ENCODE peak calls at places on chromosomes 11 and 22, in seven cellular contexts. I is SK-N-DZ; G is anterior cingulate cortex; L is pulmonary artery endothelial cell; B is sigmoid colon; T is SJCRH30; V is activated CD4-positive, alpha-beta T cell treated with anti-CD3 and anti-CD28 coated beads, Interleukin-2, amount 50 U/mL, for 4 hours. Q is an unnamed sample.

GRCh38 chr22:19331474-19331873 is 40.0 kb upstream of the CLTCL1 start:
- DNase-seq in G (no peak), V (no peak), T (no peak), L (no peak), I (no peak), B (no peak), Q (no peak)

GRCh38 chr11:105181100-105181499 is 41.5 kb upstream of the CARD18 start:
- DNase-seq in B (no peak), T (no peak), V (no peak), G (no peak), L (peak), I (no peak), Q (no peak)

GRCh38 chr11:116073854-116074837 is 569.9 kb upstream of the CADM1 start:
- DNase-seq in V (no peak), B (no peak), G (peak), L (no peak), I (peak), T (no peak), Q (peak)

GRCh38 chr11:70627219-70627618 is 228.9 kb downstream of the CTTN start:
- DNase-seq in T (no peak), I (no peak), L (no peak), V (no peak), B (no peak), G (no peak), Q (no peak)

GRCh38 chr11:132784441-132784840 is 747.9 kb downstream of the OPCML start:
- DNase-seq in G (no peak), T (no peak), V (no peak), B (no peak), I (no peak), L (no peak), Q (no peak)

GRCh38 chr11:113907155-113907554 is 2.6 kb downstream of the HTR3B start:
- DNase-seq in L (no peak), V (no peak), T (no peak), B (no peak), I (no peak), G (no peak), Q (no peak)

GRCh38 chr11:3957437-3957836 is 102.0 kb downstream of the STIM1 start:
- DNase-seq in I (no peak), L (no peak), B (no peak), G (no peak), T (no peak), V (no peak), Q (no peak)

GRCh38 chr11:97140885-97141494 is 751.2 kb downstream of the JRKL start:
- DNase-seq in L (no peak), T (no peak), V (no peak), I (peak), B (no peak), G (no peak), Q (no peak)

GRCh38 chr11:17405232-17406005 is 17.0 kb upstream of the KCNJ11 start:
- DNase-seq in V (no peak), B (peak), G (peak), I (peak), L (no peak), T (peak), Q (peak)

GRCh38 chr11:116543099-116543498 is 229.7 kb downstream of the BUD13 start:
- DNase-seq in V (no peak), T (no peak), G (no peak), L (no peak), I (no peak), B (peak), Q (no peak)

GRCh38 chr22:50684986-50685385 is 12.4 kb downstream of the SHANK3 start:
- DNase-seq in T (no peak), B (no peak), L (no peak), G (no peak), V (no peak), I (no peak), Q (no peak)

GRCh38 chr11:44016129-44016528 is 31.7 kb upstream of the ACCSL start:
- DNase-seq in T (peak), I (peak), B (peak), G (no peak), V (no peak), L (no peak), Q (no peak)

GRCh38 chr11:75801362-75802021 is 13.5 kb upstream of the UVRAG start:
- DNase-seq in L (no peak), T (no peak), G (peak), V (no peak), I (no peak), B (no peak), Q (no peak)

GRCh38 chr22:42794551-42795510 is 62.2 kb downstream of the ARFGAP3 start:
- DNase-seq in L (no peak), I (no peak), T (no peak), G (no peak), V (no peak), B (no peak), Q (no peak)

GRCh38 chr11:93020248-93021088 is 51.0 kb downstream of the MTNR1B start:
- DNase-seq in L (no peak), B (no peak), I (no peak), V (no peak), G (no peak), T (no peak), Q (no peak)

GRCh38 chr11:62245271-62245753 is 3.3 kb downstream of the SCGB1D2 start:
- DNase-seq in V (no peak), T (peak), B (no peak), L (no peak), G (no peak), I (peak), Q (no peak)

GRCh38 chr11:2317354-2318050 is 15.7 kb downstream of the TSPAN32 start:
- DNase-seq in B (peak), V (no peak), G (no peak), L (no peak), I (no peak), T (no peak), Q (no peak)

GRCh38 chr11:16606784-16607674 is 131.4 kb upstream of the C11orf58 start:
- DNase-seq in L (no peak), B (peak), T (peak), V (no peak), I (no peak), G (no peak), Q (peak)

GRCh38 chr11:18056561-18057181 is 10.6 kb upstream of the TPH1 start:
- DNase-seq in T (no peak), B (no peak), L (no peak), G (no peak), I (no peak), V (no peak), Q (no peak)

GRCh38 chr11:59181746-59182456 is 10.0 kb downstream of the DTX4 start:
- DNase-seq in L (no peak), G (no peak), B (no peak), V (no peak), T (no peak), I (no peak), Q (no peak)

GRCh38 chr22:44384563-44384940 is 71.8 kb upstream of the SHISAL1 start:
- DNase-seq in I (no peak), L (no peak), B (peak), T (no peak), G (no peak), V (no peak), Q (no peak)

GRCh38 chr11:11810764-11811726 is 30.7 kb upstream of the USP47 start:
- DNase-seq in G (no peak), I (no peak), L (no peak), T (no peak), V (no peak), B (no peak), Q (no peak)

GRCh38 chr11:6418958-6419611 is at the start of gene APBB1:
- DNase-seq in V (peak), G (peak), L (no peak), I (peak), B (peak), T (peak), Q (peak)

GRCh38 chr11:3158821-3159220 is 6.3 kb downstream of the OSBPL5 start:
- DNase-seq in G (no peak), L (no peak), T (no peak), V (no peak), B (no peak), I (no peak), Q (no peak)

GRCh38 chr22:20155330-20156041 is 4.6 kb upstream of the CCDC188 start:
- DNase-seq in G (peak), L (peak), T (peak), I (peak), V (no peak), B (no peak), Q (peak)

Q was measured in hippocampal formation.